ENCODE peak calls at places on chromosomes 7 and 10, in nine cellular contexts. One of them, this sample, is unnamed.

GRCh38 chr10:96133135-96133534 is 3.0 kb downstream of the ZNF518A start:
- DNase-seq in AG09309: no peak
- DNase-seq in adrenal gland: no peak
- DNase-seq in transverse colon: no peak
- DNase-seq in CD8-positive, alpha-beta memory T cell: no peak
- DNase-seq in A549: no peak
- DNase-seq in Peyer's patch: no peak
- DNase-seq in HFF-Myc: no peak
- DNase-seq in astrocyte of the spinal cord: peak; percentile 11
- DNase-seq in this sample: no peak

GRCh38 chr10:100803481-100803880 is 58.1 kb downstream of the PAX2 start:
- DNase-seq in AG09309: no peak
- DNase-seq in adrenal gland: no peak
- DNase-seq in transverse colon: no peak
- DNase-seq in CD8-positive, alpha-beta memory T cell: no peak
- DNase-seq in A549: no peak
- DNase-seq in Peyer's patch: no peak
- DNase-seq in HFF-Myc: no peak
- DNase-seq in astrocyte of the spinal cord: no peak
- DNase-seq in this sample: no peak

GRCh38 chr10:116521424-116522305 is 24.1 kb upstream of the PNLIP start:
- DNase-seq in AG09309: peak; percentile 2
- DNase-seq in adrenal gland: peak; percentile 45
- DNase-seq in transverse colon: peak; percentile 17
- DNase-seq in CD8-positive, alpha-beta memory T cell: no peak
- DNase-seq in A549: peak; percentile 45
- DNase-seq in Peyer's patch: peak; percentile 65
- DNase-seq in HFF-Myc: peak; percentile 14
- DNase-seq in astrocyte of the spinal cord: peak; percentile 56
- DNase-seq in this sample: no peak

GRCh38 chr10:99777918-99778716 is 4.3 kb upstream of the ABCC2 start:
- DNase-seq in AG09309: no peak
- DNase-seq in adrenal gland: no peak
- DNase-seq in transverse colon: no peak
- DNase-seq in CD8-positive, alpha-beta memory T cell: no peak
- DNase-seq in A549: peak; percentile 83
- DNase-seq in Peyer's patch: peak; percentile 54
- DNase-seq in HFF-Myc: no peak
- DNase-seq in astrocyte of the spinal cord: no peak
- DNase-seq in this sample: no peak

GRCh38 chr7:2123360-2123759 is 109.4 kb downstream of the MAD1L1 start:
- DNase-seq in AG09309: no peak
- DNase-seq in adrenal gland: no peak
- DNase-seq in transverse colon: peak; percentile 16
- DNase-seq in CD8-positive, alpha-beta memory T cell: no peak
- DNase-seq in A549: no peak
- DNase-seq in Peyer's patch: no peak
- DNase-seq in HFF-Myc: no peak
- DNase-seq in astrocyte of the spinal cord: no peak
- DNase-seq in this sample: no peak

GRCh38 chr10:96858706-96859050 is 26.6 kb downstream of the LCOR start:
- DNase-seq in AG09309: no peak
- DNase-seq in adrenal gland: no peak
- DNase-seq in transverse colon: no peak
- DNase-seq in CD8-positive, alpha-beta memory T cell: no peak
- DNase-seq in A549: no peak
- DNase-seq in Peyer's patch: no peak
- DNase-seq in HFF-Myc: no peak
- DNase-seq in astrocyte of the spinal cord: no peak
- DNase-seq in this sample: no peak

GRCh38 chr10:97743169-97743945 is 6.4 kb downstream of the ZFYVE27 start:
- DNase-seq in AG09309: no peak
- DNase-seq in adrenal gland: peak; percentile 55
- DNase-seq in transverse colon: no peak
- DNase-seq in CD8-positive, alpha-beta memory T cell: no peak
- DNase-seq in A549: no peak
- DNase-seq in Peyer's patch: no peak
- DNase-seq in HFF-Myc: no peak
- DNase-seq in astrocyte of the spinal cord: no peak
- DNase-seq in this sample: no peak

GRCh38 chr10:35265435-35265834 is 70.9 kb upstream of the CCNY start:
- DNase-seq in AG09309: no peak
- DNase-seq in adrenal gland: no peak
- DNase-seq in transverse colon: no peak
- DNase-seq in CD8-positive, alpha-beta memory T cell: no peak
- DNase-seq in A549: no peak
- DNase-seq in Peyer's patch: no peak
- DNase-seq in HFF-Myc: no peak
- DNase-seq in astrocyte of the spinal cord: no peak
- DNase-seq in this sample: no peak

GRCh38 chr10:22253578-22253882 is 35.7 kb upstream of the EBLN1 start:
- DNase-seq in AG09309: no peak
- DNase-seq in adrenal gland: peak; percentile 8
- DNase-seq in transverse colon: peak; percentile 35
- DNase-seq in CD8-positive, alpha-beta memory T cell: no peak
- DNase-seq in A549: no peak
- DNase-seq in Peyer's patch: peak; percentile 71
- DNase-seq in HFF-Myc: no peak
- DNase-seq in astrocyte of the spinal cord: no peak
- DNase-seq in this sample: peak; percentile 15

GRCh38 chr10:62946278-62946677 is 130.1 kb upstream of the EGR2 start:
- DNase-seq in AG09309: no peak
- DNase-seq in adrenal gland: no peak
- DNase-seq in transverse colon: no peak
- DNase-seq in CD8-positive, alpha-beta memory T cell: no peak
- DNase-seq in A549: no peak
- DNase-seq in Peyer's patch: no peak
- DNase-seq in HFF-Myc: no peak
- DNase-seq in astrocyte of the spinal cord: no peak
- DNase-seq in this sample: no peak

GRCh38 chr10:91164520-91165065 is 55.9 kb upstream of the PCGF5 start:
- DNase-seq in AG09309: no peak
- DNase-seq in adrenal gland: no peak
- DNase-seq in transverse colon: no peak
- DNase-seq in CD8-positive, alpha-beta memory T cell: no peak
- DNase-seq in A549: no peak
- DNase-seq in Peyer's patch: no peak
- DNase-seq in HFF-Myc: no peak
- DNase-seq in astrocyte of the spinal cord: peak; percentile 22
- DNase-seq in this sample: no peak

GRCh38 chr10:96700477-96701099 is 19.7 kb downstream of the PIK3AP1 start:
- DNase-seq in AG09309: no peak
- DNase-seq in adrenal gland: peak; percentile 19
- DNase-seq in transverse colon: peak; percentile 51
- DNase-seq in CD8-positive, alpha-beta memory T cell: no peak
- DNase-seq in A549: no peak
- DNase-seq in Peyer's patch: peak; percentile 92
- DNase-seq in HFF-Myc: no peak
- DNase-seq in astrocyte of the spinal cord: no peak
- DNase-seq in this sample: no peak

GRCh38 chr7:5695037-5695708 is 86.3 kb downstream of the RNF216 start:
- DNase-seq in AG09309: no peak
- DNase-seq in adrenal gland: no peak
- DNase-seq in transverse colon: peak; percentile 53
- DNase-seq in CD8-positive, alpha-beta memory T cell: peak; percentile 21
- DNase-seq in A549: no peak
- DNase-seq in Peyer's patch: peak; percentile 77
- DNase-seq in HFF-Myc: peak; percentile 70
- DNase-seq in astrocyte of the spinal cord: peak; percentile 95
- DNase-seq in this sample: peak; percentile 40

GRCh38 chr7:99562832-99563231 is 4.4 kb downstream of the ZNF655 start:
- DNase-seq in AG09309: peak; percentile 96
- DNase-seq in adrenal gland: peak; percentile 50
- DNase-seq in transverse colon: peak; percentile 25
- DNase-seq in CD8-positive, alpha-beta memory T cell: no peak
- DNase-seq in A549: peak; percentile 96
- DNase-seq in Peyer's patch: peak; percentile 64
- DNase-seq in HFF-Myc: peak; percentile 98
- DNase-seq in astrocyte of the spinal cord: peak; percentile 98
- DNase-seq in this sample: no peak

GRCh38 chr7:50353201-50353600 is 48.7 kb downstream of the IKZF1 start:
- DNase-seq in AG09309: no peak
- DNase-seq in adrenal gland: no peak
- DNase-seq in transverse colon: no peak
- DNase-seq in CD8-positive, alpha-beta memory T cell: no peak
- DNase-seq in A549: no peak
- DNase-seq in Peyer's patch: no peak
- DNase-seq in HFF-Myc: no peak
- DNase-seq in astrocyte of the spinal cord: no peak
- DNase-seq in this sample: no peak

GRCh38 chr10:73810735-73811465 is 498 bp downstream of the NDST2 start:
- DNase-seq in AG09309: no peak
- DNase-seq in adrenal gland: peak; percentile 41
- DNase-seq in transverse colon: peak; percentile 48
- DNase-seq in CD8-positive, alpha-beta memory T cell: peak; percentile 55
- DNase-seq in A549: peak; percentile 29
- DNase-seq in Peyer's patch: peak; percentile 76
- DNase-seq in HFF-Myc: no peak
- DNase-seq in astrocyte of the spinal cord: peak; percentile 17
- DNase-seq in this sample: peak; percentile 44

GRCh38 chr10:124086787-124087671 is 6.4 kb downstream of the CHST15 start:
- DNase-seq in AG09309: no peak
- DNase-seq in adrenal gland: no peak
- DNase-seq in transverse colon: no peak
- DNase-seq in CD8-positive, alpha-beta memory T cell: no peak
- DNase-seq in A549: no peak
- DNase-seq in Peyer's patch: no peak
- DNase-seq in HFF-Myc: no peak
- DNase-seq in astrocyte of the spinal cord: no peak
- DNase-seq in this sample: no peak

GRCh38 chr10:20303453-20304152 is 487.4 kb downstream of the PLXDC2 start:
- DNase-seq in AG09309: no peak
- DNase-seq in adrenal gland: no peak
- DNase-seq in transverse colon: no peak
- DNase-seq in CD8-positive, alpha-beta memory T cell: no peak
- DNase-seq in A549: no peak
- DNase-seq in Peyer's patch: no peak
- DNase-seq in HFF-Myc: no peak
- DNase-seq in astrocyte of the spinal cord: no peak
- DNase-seq in this sample: no peak

GRCh38 chr10:129936266-129936922 is 27.7 kb downstream of the EBF3 start:
- DNase-seq in AG09309: no peak
- DNase-seq in adrenal gland: no peak
- DNase-seq in transverse colon: no peak
- DNase-seq in CD8-positive, alpha-beta memory T cell: no peak
- DNase-seq in A549: no peak
- DNase-seq in Peyer's patch: peak; percentile 37
- DNase-seq in HFF-Myc: no peak
- DNase-seq in astrocyte of the spinal cord: no peak
- DNase-seq in this sample: no peak

GRCh38 chr7:365593-365992 is 75.6 kb downstream of the FOXL3 start:
- DNase-seq in AG09309: no peak
- DNase-seq in adrenal gland: no peak
- DNase-seq in transverse colon: no peak
- DNase-seq in CD8-positive, alpha-beta memory T cell: no peak
- DNase-seq in A549: no peak
- DNase-seq in Peyer's patch: no peak
- DNase-seq in HFF-Myc: no peak
- DNase-seq in astrocyte of the spinal cord: no peak
- DNase-seq in this sample: no peak

GRCh38 chr7:37225255-37226012 is 223.2 kb downstream of the ELMO1 start:
- DNase-seq in AG09309: no peak
- DNase-seq in adrenal gland: no peak
- DNase-seq in transverse colon: no peak
- DNase-seq in CD8-positive, alpha-beta memory T cell: no peak
- DNase-seq in A549: no peak
- DNase-seq in Peyer's patch: no peak
- DNase-seq in HFF-Myc: no peak
- DNase-seq in astrocyte of the spinal cord: no peak
- DNase-seq in this sample: no peak
- H3K4me3 ChIP-seq in AG09309: no peak overlapping the region
- H3K4me3 ChIP-seq in adrenal gland: no peak overlapping the region
- H3K4me3 ChIP-seq in transverse colon: no peak overlapping the region
- H3K4me3 ChIP-seq in CD8-positive, alpha-beta memory T cell: no peak overlapping the region
- H3K4me3 ChIP-seq in A549: no peak overlapping the region
- H3K4me3 ChIP-seq in Peyer's patch: no peak overlapping the region
- H3K4me3 ChIP-seq in HFF-Myc: no peak overlapping the region
- H3K4me3 ChIP-seq in astrocyte of the spinal cord: no peak overlapping the region
- H3K4me3 ChIP-seq in this sample: no peak overlapping the region

GRCh38 chr7:158694650-158695049 is 10.0 kb downstream of the NCAPG2 start:
- DNase-seq in AG09309: no peak
- DNase-seq in adrenal gland: no peak
- DNase-seq in transverse colon: no peak
- DNase-seq in CD8-positive, alpha-beta memory T cell: no peak
- DNase-seq in A549: no peak
- DNase-seq in Peyer's patch: no peak
- DNase-seq in HFF-Myc: no peak
- DNase-seq in astrocyte of the spinal cord: no peak
- DNase-seq in this sample: no peak
- H3K4me3 ChIP-seq in AG09309: no peak overlapping the region
- H3K4me3 ChIP-seq in adrenal gland: no peak overlapping the region
- H3K4me3 ChIP-seq in transverse colon: no peak overlapping the region
- H3K4me3 ChIP-seq in CD8-positive, alpha-beta memory T cell: no peak overlapping the region
- H3K4me3 ChIP-seq in A549: no peak overlapping the region
- H3K4me3 ChIP-seq in Peyer's patch: no peak overlapping the region
- H3K4me3 ChIP-seq in HFF-Myc: no peak overlapping the region
- H3K4me3 ChIP-seq in astrocyte of the spinal cord: no peak overlapping the region
- H3K4me3 ChIP-seq in this sample: no peak overlapping the region

DNA sequence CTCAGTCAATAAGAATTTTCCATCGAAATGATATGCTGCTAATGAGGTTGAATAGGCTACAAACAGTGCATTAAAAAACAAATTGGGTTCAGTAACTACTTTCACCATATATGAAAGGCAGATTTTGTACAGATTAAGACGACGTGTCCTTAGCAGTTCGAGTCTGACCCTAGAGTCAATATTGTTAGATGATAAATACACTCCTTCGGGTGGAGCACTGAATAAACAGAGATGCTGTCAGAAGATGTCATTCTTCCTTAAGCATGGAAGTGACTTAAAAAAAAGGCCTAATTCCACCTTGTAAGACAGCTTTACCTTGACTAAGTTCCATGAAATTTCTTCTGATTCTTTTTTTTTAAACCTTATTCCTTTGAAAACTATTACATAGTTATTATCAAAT is 5.8 kb upstream of the AGR2 start:
- DNase-seq in AG09309: no peak
- DNase-seq in adrenal gland: no peak
- DNase-seq in transverse colon: no peak
- DNase-seq in CD8-positive, alpha-beta memory T cell: no peak
- DNase-seq in A549: peak; percentile 84
- DNase-seq in Peyer's patch: no peak
- DNase-seq in HFF-Myc: no peak
- DNase-seq in astrocyte of the spinal cord: no peak
- DNase-seq in this sample: no peak
- H3K4me3 ChIP-seq in AG09309: no peak overlapping the region
- H3K4me3 ChIP-seq in adrenal gland: no peak overlapping the region
- H3K4me3 ChIP-seq in transverse colon: no peak overlapping the region
- H3K4me3 ChIP-seq in CD8-positive, alpha-beta memory T cell: no peak overlapping the region
- H3K4me3 ChIP-seq in A549: no peak overlapping the region
- H3K4me3 ChIP-seq in Peyer's patch: no peak overlapping the region
- H3K4me3 ChIP-seq in HFF-Myc: no peak overlapping the region
- H3K4me3 ChIP-seq in astrocyte of the spinal cord: no peak overlapping the region
- H3K4me3 ChIP-seq in this sample: no peak overlapping the region

DNA sequence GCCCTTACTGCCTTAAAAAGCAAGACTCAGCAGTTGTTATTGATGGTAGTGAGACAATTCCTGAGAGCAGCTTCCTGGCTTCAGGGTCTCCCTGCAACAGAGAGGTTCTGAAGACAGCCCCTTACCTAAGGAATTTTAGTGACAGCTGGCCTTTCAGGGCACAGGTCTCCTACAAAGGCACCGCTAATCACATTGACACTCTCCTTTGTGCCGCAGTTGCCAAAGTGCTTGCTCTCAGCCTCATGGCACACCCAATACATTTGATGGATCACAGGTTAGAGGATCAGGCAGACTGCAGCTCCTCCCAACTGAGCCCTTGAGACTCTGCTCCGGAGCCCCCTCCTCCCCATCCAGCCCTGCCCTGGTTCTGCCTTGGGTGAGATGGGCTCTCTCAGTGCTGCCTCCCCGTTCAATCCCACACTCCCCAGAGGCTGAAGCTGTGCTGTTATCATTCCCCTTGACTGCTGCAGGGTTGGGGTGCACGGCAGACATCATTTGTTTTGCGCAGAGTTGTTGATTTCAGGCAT is 198.2 kb downstream of the EMX2 start:
- DNase-seq in AG09309: no peak
- DNase-seq in adrenal gland: no peak
- DNase-seq in transverse colon: no peak
- DNase-seq in CD8-positive, alpha-beta memory T cell: no peak
- DNase-seq in A549: no peak
- DNase-seq in Peyer's patch: no peak
- DNase-seq in HFF-Myc: no peak
- DNase-seq in astrocyte of the spinal cord: no peak
- DNase-seq in this sample: no peak
- H3K4me3 ChIP-seq in AG09309: no peak overlapping the region
- H3K4me3 ChIP-seq in adrenal gland: no peak overlapping the region
- H3K4me3 ChIP-seq in transverse colon: no peak overlapping the region
- H3K4me3 ChIP-seq in CD8-positive, alpha-beta memory T cell: no peak overlapping the region
- H3K4me3 ChIP-seq in A549: no peak overlapping the region
- H3K4me3 ChIP-seq in Peyer's patch: no peak overlapping the region
- H3K4me3 ChIP-seq in HFF-Myc: no peak overlapping the region
- H3K4me3 ChIP-seq in astrocyte of the spinal cord: no peak overlapping the region
- H3K4me3 ChIP-seq in this sample: no peak overlapping the region

This sample was measured in effector memory CD4-positive, alpha-beta T cell.